ENCODE peak calls at places on chromosomes 1 and 21, in ten cellular contexts. One of them, this sample, is unnamed.
A peak's percentile ranks its signal among the peaks of the same experiment; 100 is the strongest.

GRCh38 chr1:46342084-46342656 is 1.6 kb downstream of the NSUN4 start:
- ATAC-seq in effector memory CD8-positive, alpha-beta T cell: no peak
- ATAC-seq in IMR-90: no peak
- ATAC-seq in PC-3: no peak
- ATAC-seq in psoas muscle: no peak
- ATAC-seq in T-cell: no peak
- ATAC-seq in central memory CD8-positive, alpha-beta T cell: no peak
- ATAC-seq in natural killer cell: peak; percentile 22
- ATAC-seq in activated T-cell treated with anti-CD3 and anti-CD28 coated beads, Interleukin-2, amount 50 U/mL, for 4 hours: no peak
- ATAC-seq in stimulated activated naive CD8-positive, alpha-beta T cell treated with anti-CD3 and anti-CD28 coated beads, Interleukin-15, amount 100 ng/mL, for 72 hours: no peak
- ATAC-seq in this sample: no peak

GRCh38 chr1:25360596-25361581 is 22.8 kb downstream of the TMEM50A start:
- ATAC-seq in effector memory CD8-positive, alpha-beta T cell: no peak
- ATAC-seq in IMR-90: peak; percentile 72
- ATAC-seq in PC-3: peak; percentile 61
- ATAC-seq in psoas muscle: no peak
- ATAC-seq in T-cell: no peak
- ATAC-seq in central memory CD8-positive, alpha-beta T cell: no peak
- ATAC-seq in natural killer cell: no peak
- ATAC-seq in activated T-cell treated with anti-CD3 and anti-CD28 coated beads, Interleukin-2, amount 50 U/mL, for 4 hours: no peak
- ATAC-seq in stimulated activated naive CD8-positive, alpha-beta T cell treated with anti-CD3 and anti-CD28 coated beads, Interleukin-15, amount 100 ng/mL, for 72 hours: no peak
- ATAC-seq in this sample: peak; percentile 36

GRCh38 chr1:21909787-21910503 is 27.2 kb downstream of the HSPG2 start:
- ATAC-seq in effector memory CD8-positive, alpha-beta T cell: no peak
- ATAC-seq in IMR-90: peak; percentile 64
- ATAC-seq in PC-3: no peak
- ATAC-seq in psoas muscle: peak; percentile 35
- ATAC-seq in T-cell: peak; percentile 41
- ATAC-seq in central memory CD8-positive, alpha-beta T cell: no peak
- ATAC-seq in natural killer cell: no peak
- ATAC-seq in activated T-cell treated with anti-CD3 and anti-CD28 coated beads, Interleukin-2, amount 50 U/mL, for 4 hours: peak; percentile 83
- ATAC-seq in stimulated activated naive CD8-positive, alpha-beta T cell treated with anti-CD3 and anti-CD28 coated beads, Interleukin-15, amount 100 ng/mL, for 72 hours: peak; percentile 81
- ATAC-seq in this sample: peak; percentile 39

GRCh38 chr21:45455321-45456013 is 50.5 kb downstream of the COL18A1 start:
- ATAC-seq in effector memory CD8-positive, alpha-beta T cell: no peak
- ATAC-seq in IMR-90: peak; percentile 90
- ATAC-seq in PC-3: peak; percentile 86
- ATAC-seq in psoas muscle: peak; percentile 69
- ATAC-seq in T-cell: no peak
- ATAC-seq in central memory CD8-positive, alpha-beta T cell: no peak
- ATAC-seq in natural killer cell: no peak
- ATAC-seq in activated T-cell treated with anti-CD3 and anti-CD28 coated beads, Interleukin-2, amount 50 U/mL, for 4 hours: no peak
- ATAC-seq in stimulated activated naive CD8-positive, alpha-beta T cell treated with anti-CD3 and anti-CD28 coated beads, Interleukin-15, amount 100 ng/mL, for 72 hours: no peak
- ATAC-seq in this sample: peak; percentile 67

GRCh38 chr1:28241633-28242241 is 5.8 kb downstream of the ATP5IF1 start:
- ATAC-seq in effector memory CD8-positive, alpha-beta T cell: no peak
- ATAC-seq in IMR-90: no peak
- ATAC-seq in PC-3: no peak
- ATAC-seq in psoas muscle: no peak
- ATAC-seq in T-cell: no peak
- ATAC-seq in central memory CD8-positive, alpha-beta T cell: no peak
- ATAC-seq in natural killer cell: no peak
- ATAC-seq in activated T-cell treated with anti-CD3 and anti-CD28 coated beads, Interleukin-2, amount 50 U/mL, for 4 hours: no peak
- ATAC-seq in stimulated activated naive CD8-positive, alpha-beta T cell treated with anti-CD3 and anti-CD28 coated beads, Interleukin-15, amount 100 ng/mL, for 72 hours: no peak
- ATAC-seq in this sample: peak; percentile 74

GRCh38 chr1:230876660-230877059 is 8.3 kb upstream of the C1orf198 start:
- ATAC-seq in effector memory CD8-positive, alpha-beta T cell: no peak
- ATAC-seq in IMR-90: no peak
- ATAC-seq in PC-3: no peak
- ATAC-seq in psoas muscle: no peak
- ATAC-seq in T-cell: no peak
- ATAC-seq in central memory CD8-positive, alpha-beta T cell: no peak
- ATAC-seq in natural killer cell: no peak
- ATAC-seq in activated T-cell treated with anti-CD3 and anti-CD28 coated beads, Interleukin-2, amount 50 U/mL, for 4 hours: no peak
- ATAC-seq in stimulated activated naive CD8-positive, alpha-beta T cell treated with anti-CD3 and anti-CD28 coated beads, Interleukin-15, amount 100 ng/mL, for 72 hours: no peak
- ATAC-seq in this sample: no peak

GRCh38 chr1:206971029-206971655 is 882 bp upstream of the FCAMR start:
- ATAC-seq in effector memory CD8-positive, alpha-beta T cell: no peak
- ATAC-seq in IMR-90: no peak
- ATAC-seq in PC-3: no peak
- ATAC-seq in psoas muscle: no peak
- ATAC-seq in T-cell: no peak
- ATAC-seq in central memory CD8-positive, alpha-beta T cell: no peak
- ATAC-seq in natural killer cell: no peak
- ATAC-seq in activated T-cell treated with anti-CD3 and anti-CD28 coated beads, Interleukin-2, amount 50 U/mL, for 4 hours: no peak
- ATAC-seq in stimulated activated naive CD8-positive, alpha-beta T cell treated with anti-CD3 and anti-CD28 coated beads, Interleukin-15, amount 100 ng/mL, for 72 hours: no peak
- ATAC-seq in this sample: no peak

GRCh38 chr1:197013234-197013633 is 35.9 kb downstream of the CFHR5 start:
- ATAC-seq in effector memory CD8-positive, alpha-beta T cell: no peak
- ATAC-seq in IMR-90: no peak
- ATAC-seq in PC-3: no peak
- ATAC-seq in psoas muscle: no peak
- ATAC-seq in T-cell: no peak
- ATAC-seq in central memory CD8-positive, alpha-beta T cell: no peak
- ATAC-seq in natural killer cell: no peak
- ATAC-seq in activated T-cell treated with anti-CD3 and anti-CD28 coated beads, Interleukin-2, amount 50 U/mL, for 4 hours: no peak
- ATAC-seq in stimulated activated naive CD8-positive, alpha-beta T cell treated with anti-CD3 and anti-CD28 coated beads, Interleukin-15, amount 100 ng/mL, for 72 hours: no peak
- ATAC-seq in this sample: no peak

GRCh38 chr1:235635938-235636663 is 13.5 kb downstream of the GNG4 start:
- ATAC-seq in effector memory CD8-positive, alpha-beta T cell: no peak
- ATAC-seq in IMR-90: no peak
- ATAC-seq in PC-3: no peak
- ATAC-seq in psoas muscle: no peak
- ATAC-seq in T-cell: no peak
- ATAC-seq in central memory CD8-positive, alpha-beta T cell: no peak
- ATAC-seq in natural killer cell: no peak
- ATAC-seq in activated T-cell treated with anti-CD3 and anti-CD28 coated beads, Interleukin-2, amount 50 U/mL, for 4 hours: no peak
- ATAC-seq in stimulated activated naive CD8-positive, alpha-beta T cell treated with anti-CD3 and anti-CD28 coated beads, Interleukin-15, amount 100 ng/mL, for 72 hours: no peak
- ATAC-seq in this sample: peak; percentile 98

GRCh38 chr1:215888159-215888558 is 321.1 kb downstream of the KCTD3 start:
- ATAC-seq in effector memory CD8-positive, alpha-beta T cell: no peak
- ATAC-seq in IMR-90: no peak
- ATAC-seq in PC-3: peak; percentile 66
- ATAC-seq in psoas muscle: no peak
- ATAC-seq in T-cell: no peak
- ATAC-seq in central memory CD8-positive, alpha-beta T cell: no peak
- ATAC-seq in natural killer cell: no peak
- ATAC-seq in activated T-cell treated with anti-CD3 and anti-CD28 coated beads, Interleukin-2, amount 50 U/mL, for 4 hours: no peak
- ATAC-seq in stimulated activated naive CD8-positive, alpha-beta T cell treated with anti-CD3 and anti-CD28 coated beads, Interleukin-15, amount 100 ng/mL, for 72 hours: no peak
- ATAC-seq in this sample: no peak

GRCh38 chr1:84721152-84721551 is 30.9 kb upstream of the SSX2IP start:
- ATAC-seq in effector memory CD8-positive, alpha-beta T cell: no peak
- ATAC-seq in IMR-90: peak; percentile 83
- ATAC-seq in PC-3: no peak
- ATAC-seq in psoas muscle: no peak
- ATAC-seq in T-cell: no peak
- ATAC-seq in central memory CD8-positive, alpha-beta T cell: no peak
- ATAC-seq in natural killer cell: no peak
- ATAC-seq in activated T-cell treated with anti-CD3 and anti-CD28 coated beads, Interleukin-2, amount 50 U/mL, for 4 hours: peak; percentile 89
- ATAC-seq in stimulated activated naive CD8-positive, alpha-beta T cell treated with anti-CD3 and anti-CD28 coated beads, Interleukin-15, amount 100 ng/mL, for 72 hours: peak; percentile 52
- ATAC-seq in this sample: no peak

GRCh38 chr1:234559917-234560676 is 49.9 kb downstream of the IRF2BP2 start:
- ATAC-seq in effector memory CD8-positive, alpha-beta T cell: no peak
- ATAC-seq in IMR-90: no peak
- ATAC-seq in PC-3: no peak
- ATAC-seq in psoas muscle: no peak
- ATAC-seq in T-cell: no peak
- ATAC-seq in central memory CD8-positive, alpha-beta T cell: no peak
- ATAC-seq in natural killer cell: no peak
- ATAC-seq in activated T-cell treated with anti-CD3 and anti-CD28 coated beads, Interleukin-2, amount 50 U/mL, for 4 hours: no peak
- ATAC-seq in stimulated activated naive CD8-positive, alpha-beta T cell treated with anti-CD3 and anti-CD28 coated beads, Interleukin-15, amount 100 ng/mL, for 72 hours: no peak
- ATAC-seq in this sample: no peak

GRCh38 chr1:94544706-94545490 is 3.3 kb upstream of the F3 start:
- ATAC-seq in effector memory CD8-positive, alpha-beta T cell: no peak
- ATAC-seq in IMR-90: peak; percentile 3
- ATAC-seq in PC-3: no peak
- ATAC-seq in psoas muscle: peak; percentile 50
- ATAC-seq in T-cell: no peak
- ATAC-seq in central memory CD8-positive, alpha-beta T cell: no peak
- ATAC-seq in natural killer cell: no peak
- ATAC-seq in activated T-cell treated with anti-CD3 and anti-CD28 coated beads, Interleukin-2, amount 50 U/mL, for 4 hours: no peak
- ATAC-seq in stimulated activated naive CD8-positive, alpha-beta T cell treated with anti-CD3 and anti-CD28 coated beads, Interleukin-15, amount 100 ng/mL, for 72 hours: no peak
- ATAC-seq in this sample: no peak

GRCh38 chr1:219416598-219417238 is 196.2 kb downstream of the ZC3H11B start:
- ATAC-seq in effector memory CD8-positive, alpha-beta T cell: peak; percentile 43
- ATAC-seq in IMR-90: peak; percentile 56
- ATAC-seq in PC-3: peak; percentile 81
- ATAC-seq in psoas muscle: peak; percentile 69
- ATAC-seq in T-cell: no peak
- ATAC-seq in central memory CD8-positive, alpha-beta T cell: no peak
- ATAC-seq in natural killer cell: peak; percentile 40
- ATAC-seq in activated T-cell treated with anti-CD3 and anti-CD28 coated beads, Interleukin-2, amount 50 U/mL, for 4 hours: no peak
- ATAC-seq in stimulated activated naive CD8-positive, alpha-beta T cell treated with anti-CD3 and anti-CD28 coated beads, Interleukin-15, amount 100 ng/mL, for 72 hours: peak; percentile 77
- ATAC-seq in this sample: peak; percentile 57

GRCh38 chr1:246428542-246429308 is 78.4 kb downstream of the SMYD3 start:
- ATAC-seq in effector memory CD8-positive, alpha-beta T cell: peak; percentile 27
- ATAC-seq in IMR-90: peak; percentile 88
- ATAC-seq in PC-3: peak; percentile 80
- ATAC-seq in psoas muscle: no peak
- ATAC-seq in T-cell: no peak
- ATAC-seq in central memory CD8-positive, alpha-beta T cell: no peak
- ATAC-seq in natural killer cell: no peak
- ATAC-seq in activated T-cell treated with anti-CD3 and anti-CD28 coated beads, Interleukin-2, amount 50 U/mL, for 4 hours: peak; percentile 78
- ATAC-seq in stimulated activated naive CD8-positive, alpha-beta T cell treated with anti-CD3 and anti-CD28 coated beads, Interleukin-15, amount 100 ng/mL, for 72 hours: peak; percentile 88
- ATAC-seq in this sample: no peak

GRCh38 chr21:14657241-14658008 is 111.3 kb upstream of the SAMSN1 start:
- ATAC-seq in effector memory CD8-positive, alpha-beta T cell: no peak
- ATAC-seq in IMR-90: no peak
- ATAC-seq in PC-3: no peak
- ATAC-seq in psoas muscle: no peak
- ATAC-seq in T-cell: no peak
- ATAC-seq in central memory CD8-positive, alpha-beta T cell: no peak
- ATAC-seq in natural killer cell: no peak
- ATAC-seq in activated T-cell treated with anti-CD3 and anti-CD28 coated beads, Interleukin-2, amount 50 U/mL, for 4 hours: no peak
- ATAC-seq in stimulated activated naive CD8-positive, alpha-beta T cell treated with anti-CD3 and anti-CD28 coated beads, Interleukin-15, amount 100 ng/mL, for 72 hours: no peak
- ATAC-seq in this sample: no peak

GRCh38 chr1:19121192-19121591 is 88.9 kb downstream of the UBR4 start:
- ATAC-seq in effector memory CD8-positive, alpha-beta T cell: no peak
- ATAC-seq in IMR-90: no peak
- ATAC-seq in PC-3: no peak
- ATAC-seq in psoas muscle: no peak
- ATAC-seq in T-cell: no peak
- ATAC-seq in central memory CD8-positive, alpha-beta T cell: no peak
- ATAC-seq in natural killer cell: no peak
- ATAC-seq in activated T-cell treated with anti-CD3 and anti-CD28 coated beads, Interleukin-2, amount 50 U/mL, for 4 hours: no peak
- ATAC-seq in stimulated activated naive CD8-positive, alpha-beta T cell treated with anti-CD3 and anti-CD28 coated beads, Interleukin-15, amount 100 ng/mL, for 72 hours: no peak
- ATAC-seq in this sample: peak; percentile 69

GRCh38 chr1:246820666-246821065 is 96.5 kb downstream of the SCCPDH start:
- ATAC-seq in effector memory CD8-positive, alpha-beta T cell: no peak
- ATAC-seq in IMR-90: no peak
- ATAC-seq in PC-3: no peak
- ATAC-seq in psoas muscle: peak; percentile 80
- ATAC-seq in T-cell: no peak
- ATAC-seq in central memory CD8-positive, alpha-beta T cell: no peak
- ATAC-seq in natural killer cell: no peak
- ATAC-seq in activated T-cell treated with anti-CD3 and anti-CD28 coated beads, Interleukin-2, amount 50 U/mL, for 4 hours: no peak
- ATAC-seq in stimulated activated naive CD8-positive, alpha-beta T cell treated with anti-CD3 and anti-CD28 coated beads, Interleukin-15, amount 100 ng/mL, for 72 hours: no peak
- ATAC-seq in this sample: no peak